ENCODE peak calls at places on chromosomes 7 and 10, in nine cellular contexts. E, C, I, M, F, R, B, Z and T are unnamed samples.

GRCh38 chr7:103307487-103308231 is 10.4 kb downstream of the PMPCB start:
- ATAC-seq in B (no peak), C (no peak), E (no peak), Z (no peak), R (no peak), F (no peak), I (no peak), M (no peak), T (peak)

GRCh38 chr10:113094114-113094486 is 144.1 kb downstream of the TCF7L2 start:
- ATAC-seq in C (peak), Z (peak), F (no peak), B (peak), E (peak), I (peak), R (no peak), M (no peak), T (peak)

GRCh38 chr7:44471436-44471835 is 19.0 kb downstream of the NUDCD3 start:
- ATAC-seq in F (no peak), B (no peak), M (peak), C (peak), Z (no peak), E (no peak), I (no peak), R (no peak), T (no peak)

GRCh38 chr10:122301055-122301810 is 30.1 kb downstream of the BTBD16 start:
- ATAC-seq in E (peak), F (no peak), R (no peak), I (no peak), C (peak), Z (no peak), B (no peak), M (peak), T (peak)

GRCh38 chr10:86086418-86086817 is 280.2 kb downstream of the GRID1 start:
- ATAC-seq in R (no peak), E (no peak), M (no peak), Z (no peak), F (no peak), C (no peak), B (no peak), I (no peak), T (no peak)

GRCh38 chr7:158591944-158592343 is 4.3 kb upstream of the PTPRN2 start:
- ATAC-seq in E (no peak), M (no peak), F (no peak), R (no peak), B (no peak), Z (no peak), I (no peak), C (no peak), T (no peak)

GRCh38 chr7:55526329-55526728 is 46.0 kb downstream of the VOPP1 start:
- ATAC-seq in M (peak), C (peak), I (no peak), F (no peak), B (no peak), Z (peak), R (no peak), E (peak), T (no peak)

GRCh38 chr10:1280436-1281401 is 224.5 kb downstream of the WDR37 start:
- ATAC-seq in E (no peak), C (no peak), R (no peak), I (no peak), F (no peak), Z (no peak), B (no peak), M (no peak), T (no peak)